ENCODE peak calls at places on chromosomes 5 and 9, in eight cellular contexts. X, F, L, O, M, C, J and Y are unnamed samples.

GRCh38 chr5:122030251-122030650 is 47.8 kb downstream of the LOX start:
- DNase-seq in M (no peak), X (no peak), C (no peak), J (no peak), F (no peak), L (no peak), O (peak; percentile 83), Y (no peak)

GRCh38 chr9:79661279-79661678 is 89.5 kb downstream of the TLE4 start:
- DNase-seq in O (no peak), M (no peak), X (no peak), C (no peak), F (no peak), J (peak; percentile 44), L (no peak), Y (no peak)

GRCh38 chr5:181131514-181131913 is 545 bp upstream of the OR2V1 start:
- DNase-seq in C (no peak), L (no peak), M (no peak), O (no peak), X (no peak), J (no peak), F (no peak), Y (no peak)

GRCh38 chr5:134553816-134554215 is 28.3 kb downstream of the JADE2 start:
- DNase-seq in M (no peak), F (no peak), X (no peak), J (no peak), O (no peak), C (no peak), L (no peak), Y (no peak)

GRCh38 chr5:105101597-105101996 is 1539.0 kb upstream of the NUDT12 start:
- DNase-seq in O (peak; percentile 78), L (no peak), C (no peak), F (no peak), X (peak; percentile 14), M (no peak), J (no peak), Y (no peak)

GRCh38 chr9:96219615-96220257 is 82.2 kb downstream of the HSD17B3 start:
- DNase-seq in F (no peak), J (no peak), L (no peak), M (peak; percentile 14), C (no peak), X (no peak), O (peak; percentile 19), Y (peak; percentile 39)

GRCh38 chr5:139647406-139648204 is 544 bp upstream of the CXXC5 start:
- DNase-seq in M (no peak), F (no peak), O (no peak), X (no peak), L (no peak), C (peak; percentile 81), J (no peak), Y (no peak)

GRCh38 chr5:122151640-122152039 is 22.3 kb downstream of the ZNF474 start:
- DNase-seq in C (no peak), J (no peak), O (peak; percentile 96), F (no peak), M (no peak), L (peak; percentile 24), X (peak; percentile 89), Y (no peak)

GRCh38 chr5:67350600-67351315 is 154.2 kb upstream of the CD180 start:
- DNase-seq in L (no peak), F (peak; percentile 24), X (no peak), M (no peak), C (peak; percentile 49), O (peak; percentile 15), J (no peak), Y (peak; percentile 36)

GRCh38 chr5:179430256-179431175 is 85.3 kb upstream of the ADAMTS2 start:
- DNase-seq in M (no peak), X (no peak), F (no peak), L (no peak), J (no peak), O (no peak), C (no peak), Y (no peak)

GRCh38 chr9:126915281-126915816 is 767 bp downstream of the RALGPS1 start:
- DNase-seq in X (no peak), J (peak; percentile 90), L (no peak), M (no peak), F (peak; percentile 33), O (no peak), C (peak; percentile 65), Y (peak; percentile 54)

GRCh38 chr9:86280580-86280979 is 1.8 kb downstream of the ISCA1 start:
- DNase-seq in J (no peak), O (no peak), M (no peak), F (no peak), X (no peak), L (no peak), C (no peak), Y (no peak)

GRCh38 chr9:130988905-130989304 is 20.1 kb upstream of the LAMC3 start:
- DNase-seq in C (no peak), L (no peak), O (no peak), F (no peak), J (no peak), M (no peak), X (no peak), Y (no peak)

GRCh38 chr9:76893395-76893932 is 12.4 kb downstream of the PRUNE2 start:
- DNase-seq in C (peak; percentile 31), F (no peak), X (no peak), L (no peak), M (no peak), J (no peak), O (no peak), Y (no peak)

GRCh38 chr9:76137941-76138340 is 247.5 kb downstream of the PCSK5 start:
- DNase-seq in L (no peak), M (no peak), F (no peak), O (no peak), C (no peak), J (no peak), X (no peak), Y (no peak)

GRCh38 chr5:119439140-119439625 is 13.1 kb upstream of the HSD17B4 start:
- DNase-seq in M (no peak), F (no peak), L (no peak), X (no peak), C (no peak), J (peak; percentile 4), O (peak; percentile 60), Y (no peak)

GRCh38 chr9:122464633-122465567 is 12.8 kb downstream of the OR1J1 start:
- DNase-seq in F (peak; percentile 71), C (peak; percentile 58), J (peak; percentile 66), O (peak; percentile 76), L (peak; percentile 52), M (peak; percentile 26), X (peak; percentile 50), Y (peak; percentile 51)

GRCh38 chr5:79802995-79803394 is 113.4 kb downstream of the CMYA5 start:
- DNase-seq in F (no peak), C (no peak), L (no peak), M (no peak), O (no peak), X (no peak), J (no peak), Y (no peak)

GRCh38 chr5:6427689-6428088 is 21.0 kb upstream of the UBE2QL1 start:
- DNase-seq in O (no peak), L (no peak), C (no peak), X (no peak), J (no peak), M (no peak), F (no peak), Y (no peak)

GRCh38 chr9:117247271-117247670 is 167.6 kb downstream of the ASTN2 start:
- DNase-seq in J (no peak), C (no peak), L (no peak), O (no peak), M (no peak), X (no peak), F (no peak), Y (no peak)

GRCh38 chr9:100505564-100506159 is 32.7 kb downstream of the TMEFF1 start:
- DNase-seq in F (peak; percentile 23), O (peak; percentile 70), J (no peak), M (peak; percentile 68), C (no peak), X (no peak), L (peak; percentile 57), Y (peak; percentile 32)

GRCh38 chr5:134289509-134290113 is 63.7 kb upstream of the PPP2CA start:
- DNase-seq in C (peak; percentile 54), O (peak; percentile 78), L (peak; percentile 75), J (peak; percentile 26), M (no peak), X (peak; percentile 36), F (peak; percentile 49), Y (peak; percentile 13)

GRCh38 chr9:98795295-98795955 is 930 bp downstream of the ANKS6 start:
- DNase-seq in C (no peak), F (no peak), M (no peak), J (no peak), X (no peak), L (no peak), O (peak; percentile 63), Y (no peak)

GRCh38 chr5:106801554-106801953 is 869.2 kb downstream of the EFNA5 start:
- DNase-seq in L (no peak), M (no peak), J (no peak), O (no peak), F (no peak), X (no peak), C (no peak), Y (no peak)

GRCh38 chr9:125425901-125426515 is 164.4 kb downstream of the GAPVD1 start:
- DNase-seq in C (no peak), O (no peak), M (no peak), F (no peak), J (no peak), X (no peak), L (no peak), Y (no peak)

GRCh38 chr5:153490124-153491085 is at the start of gene GRIA1:
- DNase-seq in J (no peak), F (no peak), M (no peak), X (no peak), C (peak; percentile 84), L (peak; percentile 14), O (peak; percentile 23), Y (no peak)

GRCh38 chr5:132655821-132656773 is 1.9 kb upstream of the IL13 start:
- DNase-seq in X (no peak), M (peak; percentile 53), F (peak; percentile 27), J (no peak), L (no peak), C (peak; percentile 76), O (no peak), Y (peak; percentile 5)

GRCh38 chr9:116156621-116157314 is 3.2 kb downstream of the PAPPA start:
- DNase-seq in F (no peak), L (no peak), X (no peak), C (peak; percentile 75), J (peak; percentile 85), M (no peak), O (peak; percentile 88), Y (no peak)

GRCh38 chr5:72506150-72506549 is 1.1 kb downstream of the ZNF366 start:
- DNase-seq in M (no peak), F (no peak), X (no peak), L (no peak), O (no peak), J (no peak), C (no peak), Y (no peak)

GRCh38 chr5:10248378-10249260 is 1.1 kb downstream of the ATPSCKMT start:
- DNase-seq in O (no peak), J (no peak), L (no peak), C (no peak), F (no peak), M (no peak), X (no peak), Y (no peak)

GRCh38 chr9:90169490-90169889 is 473.1 kb downstream of the DIRAS2 start:
- DNase-seq in M (no peak), O (no peak), J (no peak), C (no peak), X (no peak), F (no peak), L (no peak), Y (no peak)

GRCh38 chr9:132078369-132079356 is 1.0 kb downstream of the MED27 start:
- DNase-seq in F (peak; percentile 19), M (no peak), X (no peak), L (no peak), C (no peak), O (peak; percentile 49), J (peak; percentile 75), Y (no peak)

GRCh38 chr5:17308326-17309065 is 91.1 kb downstream of the BASP1 start:
- DNase-seq in M (no peak), O (no peak), X (no peak), F (no peak), L (no peak), J (no peak), C (no peak), Y (no peak)

GRCh38 chr9:137311171-137311970 is 9.3 kb upstream of the NRARP start:
- DNase-seq in X (no peak), C (peak; percentile 14), J (no peak), O (peak; percentile 33), M (no peak), F (no peak), L (no peak), Y (no peak)